ENCODE peak calls at places on chromosomes 11 and 22, in six cellular contexts. One of them, this sample, is unnamed.

GRCh38 chr22:46362221-46362933 is 26.9 kb downstream of the TRMU start:
- DNase-seq in stimulated activated CD4-positive, alpha-beta T cell treated with anti-CD3 and anti-CD28 coated beads, Interleukin-12 subunit alpha, Interleukin-12 subunit beta, amount 100 ng/mL, for 4 hours: no peak
- DNase-seq in mesendoderm: no peak
- DNase-seq in GM13977: no peak
- DNase-seq in PC-3: no peak
- DNase-seq in COR-L47: no peak
- DNase-seq in this sample: no peak

GRCh38 chr11:69972351-69972802 is 105.7 kb upstream of the ANO1 start:
- DNase-seq in stimulated activated CD4-positive, alpha-beta T cell treated with anti-CD3 and anti-CD28 coated beads, Interleukin-12 subunit alpha, Interleukin-12 subunit beta, amount 100 ng/mL, for 4 hours: no peak
- DNase-seq in mesendoderm: no peak
- DNase-seq in GM13977: no peak
- DNase-seq in PC-3: no peak
- DNase-seq in COR-L47: peak
- DNase-seq in this sample: no peak

GRCh38 chr22:37173709-37174108 is 14.3 kb downstream of the C1QTNF6 start:
- DNase-seq in stimulated activated CD4-positive, alpha-beta T cell treated with anti-CD3 and anti-CD28 coated beads, Interleukin-12 subunit alpha, Interleukin-12 subunit beta, amount 100 ng/mL, for 4 hours: no peak
- DNase-seq in mesendoderm: no peak
- DNase-seq in GM13977: no peak
- DNase-seq in PC-3: no peak
- DNase-seq in COR-L47: no peak
- DNase-seq in this sample: no peak

GRCh38 chr22:29917052-29917902 is 34.3 kb downstream of the MTMR3 start:
- DNase-seq in stimulated activated CD4-positive, alpha-beta T cell treated with anti-CD3 and anti-CD28 coated beads, Interleukin-12 subunit alpha, Interleukin-12 subunit beta, amount 100 ng/mL, for 4 hours: no peak
- DNase-seq in mesendoderm: no peak
- DNase-seq in GM13977: no peak
- DNase-seq in PC-3: no peak
- DNase-seq in COR-L47: no peak
- DNase-seq in this sample: no peak

GRCh38 chr22:46046299-46046685 is 69.3 kb upstream of the WNT7B start:
- DNase-seq in stimulated activated CD4-positive, alpha-beta T cell treated with anti-CD3 and anti-CD28 coated beads, Interleukin-12 subunit alpha, Interleukin-12 subunit beta, amount 100 ng/mL, for 4 hours: no peak
- DNase-seq in mesendoderm: no peak
- DNase-seq in GM13977: no peak
- DNase-seq in PC-3: no peak
- DNase-seq in COR-L47: no peak
- DNase-seq in this sample: no peak

GRCh38 chr22:49306632-49306975 is 521.1 kb downstream of the BRD1 start:
- DNase-seq in stimulated activated CD4-positive, alpha-beta T cell treated with anti-CD3 and anti-CD28 coated beads, Interleukin-12 subunit alpha, Interleukin-12 subunit beta, amount 100 ng/mL, for 4 hours: no peak
- DNase-seq in mesendoderm: no peak
- DNase-seq in GM13977: no peak
- DNase-seq in PC-3: no peak
- DNase-seq in COR-L47: no peak
- DNase-seq in this sample: no peak

GRCh38 chr22:39671936-39672335 is 101.4 kb downstream of the CACNA1I start:
- DNase-seq in stimulated activated CD4-positive, alpha-beta T cell treated with anti-CD3 and anti-CD28 coated beads, Interleukin-12 subunit alpha, Interleukin-12 subunit beta, amount 100 ng/mL, for 4 hours: no peak
- DNase-seq in mesendoderm: no peak
- DNase-seq in GM13977: no peak
- DNase-seq in PC-3: no peak
- DNase-seq in COR-L47: no peak
- DNase-seq in this sample: no peak

GRCh38 chr11:27514558-27514957 is 8.0 kb upstream of the LIN7C start:
- DNase-seq in stimulated activated CD4-positive, alpha-beta T cell treated with anti-CD3 and anti-CD28 coated beads, Interleukin-12 subunit alpha, Interleukin-12 subunit beta, amount 100 ng/mL, for 4 hours: no peak
- DNase-seq in mesendoderm: no peak
- DNase-seq in GM13977: no peak
- DNase-seq in PC-3: no peak
- DNase-seq in COR-L47: no peak
- DNase-seq in this sample: no peak

GRCh38 chr11:27916541-27917100 is 191.3 kb downstream of the KIF18A start:
- DNase-seq in stimulated activated CD4-positive, alpha-beta T cell treated with anti-CD3 and anti-CD28 coated beads, Interleukin-12 subunit alpha, Interleukin-12 subunit beta, amount 100 ng/mL, for 4 hours: no peak
- DNase-seq in mesendoderm: no peak
- DNase-seq in GM13977: peak
- DNase-seq in PC-3: peak
- DNase-seq in COR-L47: no peak
- DNase-seq in this sample: peak

GRCh38 chr11:102722804-102723203 is 1.9 kb downstream of the MMP8 start:
- DNase-seq in stimulated activated CD4-positive, alpha-beta T cell treated with anti-CD3 and anti-CD28 coated beads, Interleukin-12 subunit alpha, Interleukin-12 subunit beta, amount 100 ng/mL, for 4 hours: no peak
- DNase-seq in mesendoderm: no peak
- DNase-seq in GM13977: no peak
- DNase-seq in PC-3: no peak
- DNase-seq in COR-L47: no peak
- DNase-seq in this sample: no peak